ENCODE peak calls at places on chromosome 7, in four cellular contexts. One of them, this sample, is unnamed.

GRCh38 chr7:74349621-74350020 is 60.4 kb downstream of the CLIP2 start:
- DNase-seq in upper lobe of right lung: no peak
- DNase-seq in fibroblast of mammary gland: no peak
- DNase-seq in dorsolateral prefrontal cortex: no peak
- DNase-seq in this sample: no peak

GRCh38 chr7:33485746-33486491 is 356.6 kb downstream of the BBS9 start:
- DNase-seq in fibroblast of mammary gland: peak; percentile 75
- DNase-seq in upper lobe of right lung: no peak
- DNase-seq in dorsolateral prefrontal cortex: no peak
- DNase-seq in this sample: no peak

GRCh38 chr7:1927942-1928341 is 257.9 kb downstream of the ELFN1 start:
- DNase-seq in upper lobe of right lung: no peak
- DNase-seq in dorsolateral prefrontal cortex: no peak
- DNase-seq in fibroblast of mammary gland: no peak
- DNase-seq in this sample: no peak

GRCh38 chr7:128737867-128738390 is 1.2 kb upstream of the CALU start:
- DNase-seq in dorsolateral prefrontal cortex: no peak
- DNase-seq in upper lobe of right lung: no peak
- DNase-seq in fibroblast of mammary gland: peak; percentile 85
- DNase-seq in this sample: no peak

GRCh38 chr7:127207806-127208205 is 44.9 kb downstream of the GRM8 start:
- DNase-seq in dorsolateral prefrontal cortex: no peak
- DNase-seq in fibroblast of mammary gland: no peak
- DNase-seq in upper lobe of right lung: no peak
- DNase-seq in this sample: no peak

GRCh38 chr7:42380411-42380810 is 143.4 kb upstream of the GLI3 start:
- DNase-seq in dorsolateral prefrontal cortex: no peak
- DNase-seq in upper lobe of right lung: no peak
- DNase-seq in fibroblast of mammary gland: peak; percentile 19
- DNase-seq in this sample: no peak

GRCh38 chr7:118104812-118105441 is 79.0 kb upstream of the LSM8 start:
- DNase-seq in dorsolateral prefrontal cortex: no peak
- DNase-seq in upper lobe of right lung: no peak
- DNase-seq in fibroblast of mammary gland: peak; percentile 45
- DNase-seq in this sample: no peak

GRCh38 chr7:127813991-127814556 is 162.1 kb downstream of the SND1 start:
- DNase-seq in upper lobe of right lung: no peak
- DNase-seq in fibroblast of mammary gland: peak; percentile 28
- DNase-seq in dorsolateral prefrontal cortex: no peak
- DNase-seq in this sample: no peak

GRCh38 chr7:40315277-40315676 is 180.5 kb downstream of the SUGCT start:
- DNase-seq in dorsolateral prefrontal cortex: no peak
- DNase-seq in fibroblast of mammary gland: no peak
- DNase-seq in upper lobe of right lung: no peak
- DNase-seq in this sample: no peak

GRCh38 chr7:572013-572667 is 52.5 kb upstream of the PDGFA start:
- DNase-seq in fibroblast of mammary gland: no peak
- DNase-seq in upper lobe of right lung: no peak
- DNase-seq in dorsolateral prefrontal cortex: no peak
- DNase-seq in this sample: no peak

GRCh38 chr7:101586078-101586941 is 42.8 kb downstream of the MYL10 start:
- DNase-seq in upper lobe of right lung: no peak
- DNase-seq in fibroblast of mammary gland: no peak
- DNase-seq in dorsolateral prefrontal cortex: no peak
- DNase-seq in this sample: no peak

GRCh38 chr7:30238721-30239441 is 45.5 kb upstream of the ZNRF2 start:
- DNase-seq in upper lobe of right lung: peak; percentile 68
- DNase-seq in dorsolateral prefrontal cortex: no peak
- DNase-seq in fibroblast of mammary gland: peak; percentile 62
- DNase-seq in this sample: no peak

GRCh38 chr7:64099656-64100531 is 54.7 kb downstream of the ZNF727 start:
- DNase-seq in fibroblast of mammary gland: no peak
- DNase-seq in dorsolateral prefrontal cortex: no peak
- DNase-seq in upper lobe of right lung: peak; percentile 59
- DNase-seq in this sample: no peak

GRCh38 chr7:123557631-123558505 is at the start of gene NDUFA5:
- DNase-seq in fibroblast of mammary gland: peak; percentile 99
- DNase-seq in upper lobe of right lung: peak; percentile 95
- DNase-seq in dorsolateral prefrontal cortex: peak; percentile 98
- DNase-seq in this sample: peak; percentile 80

GRCh38 chr7:103524042-103524907 is 78.3 kb upstream of the SLC26A5 start:
- DNase-seq in upper lobe of right lung: no peak
- DNase-seq in dorsolateral prefrontal cortex: no peak
- DNase-seq in fibroblast of mammary gland: peak; percentile 63
- DNase-seq in this sample: no peak

GRCh38 chr7:31114593-31115343 is 62.7 kb downstream of the ADCYAP1R1 start:
- DNase-seq in upper lobe of right lung: no peak
- DNase-seq in dorsolateral prefrontal cortex: no peak
- DNase-seq in fibroblast of mammary gland: peak; percentile 51
- DNase-seq in this sample: no peak

GRCh38 chr7:29573594-29573993 is 10.0 kb downstream of the PRR15 start:
- DNase-seq in upper lobe of right lung: no peak
- DNase-seq in fibroblast of mammary gland: no peak
- DNase-seq in dorsolateral prefrontal cortex: no peak
- DNase-seq in this sample: no peak

GRCh38 chr7:73844848-73845460 is 2.6 kb upstream of the METTL27 start:
- DNase-seq in fibroblast of mammary gland: peak; percentile 73
- DNase-seq in upper lobe of right lung: no peak
- DNase-seq in dorsolateral prefrontal cortex: no peak
- DNase-seq in this sample: no peak

GRCh38 chr7:3027005-3027404 is 16.7 kb downstream of the CARD11 start:
- DNase-seq in upper lobe of right lung: peak; percentile 29
- DNase-seq in fibroblast of mammary gland: no peak
- DNase-seq in dorsolateral prefrontal cortex: no peak
- DNase-seq in this sample: no peak

GRCh38 chr7:83655951-83656556 is 7.1 kb upstream of the SEMA3E start:
- DNase-seq in dorsolateral prefrontal cortex: no peak
- DNase-seq in fibroblast of mammary gland: peak; percentile 68
- DNase-seq in upper lobe of right lung: no peak
- DNase-seq in this sample: no peak

GRCh38 chr7:16644624-16644986 is 949 bp downstream of the ANKMY2 start:
- DNase-seq in dorsolateral prefrontal cortex: peak; percentile 48
- DNase-seq in upper lobe of right lung: peak; percentile 84
- DNase-seq in fibroblast of mammary gland: peak; percentile 41
- DNase-seq in this sample: peak; percentile 50

GRCh38 chr7:149558149-149558861 is 60.7 kb upstream of the ZNF746 start:
- DNase-seq in dorsolateral prefrontal cortex: no peak
- DNase-seq in upper lobe of right lung: no peak
- DNase-seq in fibroblast of mammary gland: peak; percentile 86
- DNase-seq in this sample: no peak

GRCh38 chr7:156560075-156560474 is 80.5 kb upstream of the RNF32 start:
- DNase-seq in dorsolateral prefrontal cortex: no peak
- DNase-seq in fibroblast of mammary gland: no peak
- DNase-seq in upper lobe of right lung: no peak
- DNase-seq in this sample: no peak

GRCh38 chr7:111384065-111384891 is 178.0 kb downstream of the IMMP2L start:
- DNase-seq in dorsolateral prefrontal cortex: no peak
- DNase-seq in upper lobe of right lung: no peak
- DNase-seq in fibroblast of mammary gland: peak; percentile 67
- DNase-seq in this sample: no peak

GRCh38 chr7:110281362-110281761 is 809.6 kb upstream of the LRRN3 start:
- DNase-seq in upper lobe of right lung: no peak
- DNase-seq in fibroblast of mammary gland: no peak
- DNase-seq in dorsolateral prefrontal cortex: no peak
- DNase-seq in this sample: no peak

GRCh38 chr7:78141533-78142281 is 343.1 kb downstream of the PHTF2 start:
- DNase-seq in fibroblast of mammary gland: peak; percentile 94
- DNase-seq in upper lobe of right lung: no peak
- DNase-seq in dorsolateral prefrontal cortex: no peak
- DNase-seq in this sample: no peak

GRCh38 chr7:47371733-47372368 is 210.1 kb downstream of the TNS3 start:
- DNase-seq in upper lobe of right lung: peak; percentile 91
- DNase-seq in fibroblast of mammary gland: peak; percentile 47
- DNase-seq in dorsolateral prefrontal cortex: no peak
- DNase-seq in this sample: no peak

GRCh38 chr7:132392713-132393112 is 183.6 kb downstream of the PLXNA4 start:
- DNase-seq in dorsolateral prefrontal cortex: no peak
- DNase-seq in fibroblast of mammary gland: no peak
- DNase-seq in upper lobe of right lung: no peak
- DNase-seq in this sample: no peak

GRCh38 chr7:12257582-12257981 is 46.5 kb downstream of the TMEM106B start:
- DNase-seq in fibroblast of mammary gland: peak; percentile 55
- DNase-seq in dorsolateral prefrontal cortex: no peak
- DNase-seq in upper lobe of right lung: no peak
- DNase-seq in this sample: no peak

GRCh38 chr7:56062382-56062781 is 1.7 kb upstream of the SUMF2 start:
- DNase-seq in fibroblast of mammary gland: peak; percentile 53
- DNase-seq in upper lobe of right lung: no peak
- DNase-seq in dorsolateral prefrontal cortex: no peak
- DNase-seq in this sample: no peak

GRCh38 chr7:98223351-98223897 is 12.2 kb downstream of the BHLHA15 start:
- DNase-seq in upper lobe of right lung: peak; percentile 28
- DNase-seq in fibroblast of mammary gland: no peak
- DNase-seq in dorsolateral prefrontal cortex: peak; percentile 5
- DNase-seq in this sample: no peak

GRCh38 chr7:37162106-37162505 is 286.6 kb downstream of the ELMO1 start:
- DNase-seq in upper lobe of right lung: no peak
- DNase-seq in fibroblast of mammary gland: no peak
- DNase-seq in dorsolateral prefrontal cortex: no peak
- DNase-seq in this sample: no peak

GRCh38 chr7:155796381-155797261 is 15.6 kb downstream of the SHH start:
- DNase-seq in fibroblast of mammary gland: no peak
- DNase-seq in upper lobe of right lung: peak; percentile 85
- DNase-seq in dorsolateral prefrontal cortex: peak; percentile 53
- DNase-seq in this sample: peak; percentile 71

GRCh38 chr7:129144095-129144833 is at the start of gene TSPAN33:
- DNase-seq in dorsolateral prefrontal cortex: peak; percentile 77
- DNase-seq in upper lobe of right lung: peak; percentile 85
- DNase-seq in fibroblast of mammary gland: peak; percentile 42
- DNase-seq in this sample: peak; percentile 75

GRCh38 chr7:11833431-11833830 is 1.4 kb upstream of the THSD7A start:
- DNase-seq in upper lobe of right lung: no peak
- DNase-seq in fibroblast of mammary gland: no peak
- DNase-seq in dorsolateral prefrontal cortex: no peak
- DNase-seq in this sample: no peak

GRCh38 chr7:103547451-103548284 is 101.7 kb upstream of the SLC26A5 start:
- DNase-seq in upper lobe of right lung: no peak
- DNase-seq in dorsolateral prefrontal cortex: no peak
- DNase-seq in fibroblast of mammary gland: peak; percentile 7
- DNase-seq in this sample: no peak

GRCh38 chr7:14637968-14638367 is 264.6 kb downstream of the DGKB start:
- DNase-seq in fibroblast of mammary gland: peak; percentile 11
- DNase-seq in upper lobe of right lung: no peak
- DNase-seq in dorsolateral prefrontal cortex: no peak
- DNase-seq in this sample: no peak

GRCh38 chr7:142130282-142130681 is 18.8 kb downstream of the MGAM2 start:
- DNase-seq in upper lobe of right lung: no peak
- DNase-seq in dorsolateral prefrontal cortex: no peak
- DNase-seq in fibroblast of mammary gland: no peak
- DNase-seq in this sample: no peak

GRCh38 chr7:49778731-49779270 is 5.4 kb downstream of the VWC2 start:
- DNase-seq in fibroblast of mammary gland: no peak
- DNase-seq in dorsolateral prefrontal cortex: no peak
- DNase-seq in upper lobe of right lung: no peak
- DNase-seq in this sample: no peak
- TF ChIP-seq CTCF in fibroblast of mammary gland: no peak
- TF ChIP-seq CTCF in dorsolateral prefrontal cortex: no peak
- TF ChIP-seq CTCF in upper lobe of right lung: no peak
- TF ChIP-seq CTCF in this sample: no peak

GRCh38 chr7:92874567-92874966 is 38.2 kb upstream of the CDK6 start:
- DNase-seq in dorsolateral prefrontal cortex: no peak
- DNase-seq in fibroblast of mammary gland: no peak
- DNase-seq in upper lobe of right lung: no peak
- DNase-seq in this sample: no peak
- TF ChIP-seq CTCF in dorsolateral prefrontal cortex: no peak
- TF ChIP-seq CTCF in fibroblast of mammary gland: no peak
- TF ChIP-seq CTCF in upper lobe of right lung: no peak
- TF ChIP-seq CTCF in this sample: no peak

DNA sequence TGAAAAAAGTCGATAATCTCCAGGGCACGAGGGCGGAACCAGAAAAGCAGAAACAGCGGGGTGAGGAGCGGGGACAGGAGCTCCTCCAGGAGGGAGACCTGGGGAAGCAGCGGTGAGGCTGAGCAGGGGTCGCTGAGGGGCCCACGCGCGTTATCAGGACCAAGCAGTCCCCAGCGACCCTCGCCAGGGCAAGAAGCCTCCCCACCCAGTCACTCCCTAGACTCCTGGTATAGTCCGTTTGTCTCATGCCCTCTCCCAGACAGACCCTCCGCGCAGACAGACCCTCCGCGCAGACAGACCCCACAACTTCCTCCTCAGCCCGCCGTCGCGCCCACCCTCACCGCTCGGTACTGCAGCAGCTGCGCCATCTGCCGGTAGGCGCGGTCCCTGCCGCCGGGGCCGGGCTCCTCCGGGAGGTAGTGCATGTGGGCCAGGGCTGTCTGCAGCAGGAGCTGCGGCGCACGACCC is 6.3 kb downstream of the ATG9B start:
- DNase-seq in dorsolateral prefrontal cortex: no peak
- DNase-seq in fibroblast of mammary gland: peak; percentile 27
- DNase-seq in upper lobe of right lung: peak; percentile 87
- DNase-seq in this sample: peak; percentile 83
- TF ChIP-seq CTCF in dorsolateral prefrontal cortex: peak; percentile 89
- TF ChIP-seq CTCF in fibroblast of mammary gland: peak; percentile 69
- TF ChIP-seq CTCF in upper lobe of right lung: peak; percentile 91
- TF ChIP-seq CTCF in this sample: peak; percentile 78

GRCh38 chr7:91287685-91288084 is 23.5 kb downstream of the FZD1 start:
- DNase-seq in upper lobe of right lung: no peak
- DNase-seq in dorsolateral prefrontal cortex: no peak
- DNase-seq in fibroblast of mammary gland: no peak
- DNase-seq in this sample: no peak
- TF ChIP-seq CTCF in upper lobe of right lung: no peak
- TF ChIP-seq CTCF in dorsolateral prefrontal cortex: no peak
- TF ChIP-seq CTCF in fibroblast of mammary gland: peak; percentile 29
- TF ChIP-seq CTCF in this sample: no peak